ENCODE peak calls at places on chromosome 19, in four cellular contexts. G is HepG2, R is K562, Z is H1. Y is an unnamed sample.

GRCh38 chr19:45040059-45040767 is 1.4 kb downstream of the CLASRP start:
- DNase-seq in R (no peak), G (no peak), Z (no peak), Y (no peak)

GRCh38 chr19:38977445-38978314 is 2.1 kb upstream of the FBXO17 start:
- DNase-seq in G (no peak), R (no peak), Z (no peak), Y (peak; percentile 61)

GRCh38 chr19:53311044-53311443 is 22.5 kb upstream of the ZNF845 start:
- DNase-seq in Z (no peak), R (no peak), G (no peak), Y (no peak)

GRCh38 chr19:18173572-18174294 is at the start of gene IFI30:
- DNase-seq in R (peak; percentile 90), Z (no peak), G (peak; percentile 68), Y (peak; percentile 88)

GRCh38 chr19:45474191-45474940 is 6.6 kb downstream of the FOSB start:
- DNase-seq in Z (no peak), G (no peak), R (no peak), Y (no peak)

GRCh38 chr19:23440207-23440606 is 44.9 kb upstream of the ZNF91 start:
- DNase-seq in G (no peak), Z (no peak), R (peak; percentile 12), Y (no peak)

GRCh38 chr19:38678217-38678890 is 30.9 kb downstream of the ACTN4 start:
- DNase-seq in R (no peak), Z (no peak), G (no peak), Y (no peak)

GRCh38 chr19:35295792-35296462 is 4.0 kb downstream of the MAG start:
- DNase-seq in Z (no peak), G (no peak), R (peak; percentile 66), Y (peak; percentile 66)

GRCh38 chr19:1523412-1524205 is at the start of gene PLK5:
- DNase-seq in G (no peak), R (peak; percentile 35), Z (no peak), Y (no peak)

GRCh38 chr19:53980553-53981407 is 10.7 kb upstream of the CACNG6 start:
- DNase-seq in R (no peak), G (peak; percentile 6), Z (no peak), Y (no peak)

GRCh38 chr19:37981785-37982475 is 74.9 kb downstream of the SIPA1L3 start:
- DNase-seq in R (no peak), G (no peak), Z (no peak), Y (no peak)

GRCh38 chr19:41297628-41298326 is 12.2 kb upstream of the CCDC97 start:
- DNase-seq in G (no peak), Z (no peak), R (no peak), Y (peak; percentile 83)

GRCh38 chr19:8396563-8397203 is 6.5 kb downstream of the RAB11B start:
- DNase-seq in R (peak; percentile 86), Z (no peak), G (peak; percentile 35), Y (peak; percentile 75)

GRCh38 chr19:38386968-38387549 is 775 bp downstream of the GGN start:
- DNase-seq in R (no peak), Z (no peak), G (no peak), Y (no peak)

GRCh38 chr19:38204096-38204495 is 19.9 kb downstream of the DPF1 start:
- DNase-seq in Z (no peak), G (no peak), R (peak; percentile 60), Y (no peak)

GRCh38 chr19:43481701-43482100 is 16.3 kb upstream of the LYPD3 start:
- DNase-seq in Z (no peak), R (no peak), G (no peak), Y (no peak)

GRCh38 chr19:13537454-13537853 is 31.2 kb upstream of the CACNA1A start:
- DNase-seq in G (no peak), R (peak; percentile 33), Z (no peak), Y (no peak)

GRCh38 chr19:35153701-35154534 is 617 bp upstream of the FXYD5 start:
- DNase-seq in Z (no peak), G (no peak), R (peak; percentile 83), Y (peak; percentile 80)

GRCh38 chr19:12603714-12604113 is 6.9 kb downstream of the ZNF490 start:
- DNase-seq in G (no peak), Z (no peak), R (no peak), Y (peak; percentile 37)

GRCh38 chr19:13055213-13056051 is 47.2 kb downstream of the LYL1 start:
- DNase-seq in R (no peak), Z (no peak), G (no peak), Y (no peak)

GRCh38 chr19:41232686-41233085 is 13.7 kb downstream of the AXL start:
- DNase-seq in R (no peak), G (no peak), Z (no peak), Y (no peak)

GRCh38 chr19:622666-623065 is 10.7 kb downstream of the POLRMT start:
- DNase-seq in G (no peak), Z (no peak), R (no peak), Y (no peak)

GRCh38 chr19:29495971-29496441 is 29.8 kb upstream of the VSTM2B start:
- DNase-seq in G (no peak), R (no peak), Z (no peak), Y (no peak)

GRCh38 chr19:41324921-41325639 is 15.1 kb downstream of the CCDC97 start:
- DNase-seq in G (peak; percentile 82), R (peak; percentile 87), Z (peak; percentile 65), Y (no peak)

GRCh38 chr19:43435775-43436174 is 21.1 kb downstream of the TEX101 start:
- DNase-seq in R (no peak), G (no peak), Z (no peak), Y (no peak)

GRCh38 chr19:38543807-38544568 is 73.8 kb downstream of the MAP4K1 start:
- DNase-seq in G (peak; percentile 79), Z (no peak), R (peak; percentile 98), Y (no peak)

GRCh38 chr19:19308373-19308772 is 11.9 kb downstream of the SUGP1 start:
- DNase-seq in G (no peak), R (no peak), Z (no peak), Y (no peak)

GRCh38 chr19:53507523-53508442 is 30.2 kb upstream of the ZNF331 start:
- DNase-seq in Z (no peak), G (peak; percentile 95), R (no peak), Y (no peak)

GRCh38 chr19:35483089-35483488 is 7.2 kb downstream of the KRTDAP start:
- DNase-seq in G (no peak), Z (no peak), R (no peak), Y (no peak)

GRCh38 chr19:911197-912033 is 1.6 kb downstream of the R3HDM4 start:
- DNase-seq in G (no peak), Z (no peak), R (no peak), Y (no peak)

GRCh38 chr19:52722062-52723005 is 12.5 kb downstream of the ZNF611 start:
- DNase-seq in Z (no peak), G (no peak), R (no peak), Y (no peak)

GRCh38 chr19:892243-892996 is 567 bp downstream of the MED16 start:
- DNase-seq in G (no peak), R (no peak), Z (no peak), Y (peak; percentile 65)

GRCh38 chr19:38374332-38375097 is at the start of gene PSMD8:
- DNase-seq in G (peak; percentile 98), Z (peak; percentile 99), R (peak; percentile 98), Y (peak; percentile 95)

GRCh38 chr19:33471111-33471996 is 50.2 kb downstream of the PEPD start:
- DNase-seq in Z (no peak), R (no peak), G (no peak), Y (no peak)
- TF ChIP-seq TAF1 in Z (no peak), R (no peak), G (no peak), Y (no peak)

DNA sequence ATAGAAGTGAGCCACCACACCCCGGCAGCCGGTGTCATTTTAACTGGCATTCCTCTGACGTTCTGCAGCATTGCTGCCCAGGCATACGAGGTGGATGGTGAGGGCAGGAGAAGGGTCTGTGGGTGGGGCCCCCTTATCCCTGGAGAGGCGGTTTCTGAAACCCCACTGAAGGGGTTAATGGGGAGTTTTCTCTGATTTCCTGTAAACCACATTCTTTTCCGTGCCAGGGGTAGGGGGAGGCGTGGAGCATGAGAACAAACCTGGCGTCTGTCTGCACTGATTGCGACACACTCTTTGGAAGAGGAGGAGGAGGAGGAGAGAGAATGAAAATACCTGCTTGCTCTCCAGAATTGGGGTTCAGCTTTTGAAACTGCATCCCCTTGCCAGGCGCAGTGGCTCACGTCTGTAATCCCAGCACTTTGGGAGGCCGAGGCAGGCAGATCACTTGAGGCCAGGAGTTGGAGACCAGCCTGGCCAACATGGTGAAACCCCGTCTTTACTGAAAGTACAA is 2.7 kb upstream of the C3 start:
- DNase-seq in G (peak; percentile 93), R (no peak), Z (no peak), Y (no peak)
- TF ChIP-seq POLR2A in G (no peak), R (no peak), Z (no peak), Y (no peak)

GRCh38 chr19:16737909-16738308 is 18.3 kb downstream of the NWD1 start:
- DNase-seq in G (peak; percentile 10), Z (no peak), R (no peak), Y (no peak)
- TF ChIP-seq TAF1 in G (no peak), Z (no peak), R (no peak), Y (no peak)

GRCh38 chr19:56840452-56841193 is at the start of the genes PEG3 and ZIM2:
- DNase-seq in G (peak; percentile 85), Z (no peak), R (no peak), Y (no peak)
- TF ChIP-seq POLR2A in G (peak; percentile 98), Z (no peak), R (no peak), Y (no peak)

GRCh38 chr19:46813570-46814358 is 25.4 kb upstream of the SLC1A5 start:
- DNase-seq in R (no peak), G (peak; percentile 56), Z (no peak), Y (no peak)
- TF ChIP-seq TAF1 in R (no peak), G (no peak), Z (no peak), Y (no peak)

GRCh38 chr19:2782936-2783780 is at the start of gene SGTA:
- DNase-seq in R (peak; percentile 97), Z (peak; percentile 93), G (peak; percentile 99), Y (peak; percentile 98)

GRCh38 chr19:2788237-2788636 is 2.9 kb downstream of the THOP1 start:
- DNase-seq in G (peak; percentile 52), Z (no peak), R (no peak), Y (no peak)

GRCh38 chr19:2783781-2784145 is 690 bp upstream of the SGTA start:
- DNase-seq in R (no peak), Z (no peak), G (no peak), Y (no peak)

GRCh38 chr19:2787115-2787514 is 1.8 kb downstream of the THOP1 start:
- DNase-seq in G (no peak), Z (no peak), R (no peak), Y (no peak)

GRCh38 chr19:2785244-2786000 is at the start of gene THOP1:
- DNase-seq in Z (peak; percentile 95), R (peak; percentile 98), G (peak; percentile 97), Y (peak; percentile 91)
- TF ChIP-seq POLR2A in Z (peak; percentile 84), R (peak; percentile 82), G (peak; percentile 56), Y (peak; percentile 89)

DNA sequence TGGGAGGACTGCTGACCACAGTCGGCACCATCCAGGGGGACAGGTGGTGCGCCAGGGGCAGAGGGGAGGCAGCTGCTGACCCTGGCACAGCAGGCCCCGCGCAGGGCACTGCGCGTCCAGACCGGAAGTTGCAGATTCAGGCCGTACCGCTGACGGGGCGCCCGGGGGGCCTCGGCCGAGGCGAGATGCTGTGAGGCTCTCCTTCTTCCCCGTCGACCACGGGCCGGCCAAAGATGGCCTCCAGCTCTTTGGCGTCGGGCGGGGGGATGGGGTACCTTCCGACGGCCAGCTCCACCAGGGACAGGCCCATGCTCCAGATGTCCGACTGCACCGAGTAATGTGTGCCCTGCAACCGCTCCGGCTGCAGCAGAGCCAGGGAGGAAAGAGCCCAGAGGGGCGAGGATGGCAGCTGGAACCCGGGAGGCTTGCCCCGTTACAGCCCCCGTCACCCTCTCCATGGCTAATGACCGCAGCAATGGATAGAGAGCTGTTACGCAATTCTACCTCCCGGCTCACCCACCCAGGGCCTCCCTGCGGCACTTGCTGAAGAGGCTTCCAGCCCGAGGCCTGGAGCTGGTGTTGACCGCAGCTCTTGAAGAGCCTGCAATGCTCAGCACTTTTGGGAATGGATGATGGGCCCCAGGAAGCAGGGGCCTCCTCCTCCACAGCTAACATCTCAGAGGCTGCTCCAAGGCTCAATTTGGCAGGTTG is 24.7 kb downstream of the MAP2K2 start:
- DNase-seq in G (no peak), R (no peak), Z (no peak), Y (no peak)
- TF ChIP-seq TAF1 in G (no peak), R (no peak), Z (no peak), Y (no peak)